ENCODE peak calls at places on chromosomes 1 and 21, in five cellular contexts. V is AG09319, L is breast epithelium, H is fibroblast of pulmonary artery, B is omental fat pad. F is an unnamed sample.
A peak's percentile ranks its signal among the peaks of the same experiment; 100 is the strongest.

GRCh38 chr1:231808990-231809389 is 182.4 kb downstream of the DISC1 start:
- DNase-seq in B (no peak), V (no peak), L (no peak), H (peak; percentile 65), F (no peak)

GRCh38 chr1:94025383-94026340 is 95.3 kb downstream of the ABCA4 start:
- DNase-seq in H (peak; percentile 89), L (no peak), V (no peak), B (no peak), F (peak; percentile 63)

GRCh38 chr21:41537356-41537755 is 29.4 kb upstream of the TMPRSS2 start:
- DNase-seq in B (no peak), V (no peak), H (no peak), L (no peak), F (no peak)

GRCh38 chr1:10541286-10541685 is 66.5 kb downstream of the PEX14 start:
- DNase-seq in H (no peak), V (no peak), L (no peak), B (no peak), F (no peak)

GRCh38 chr1:183218039-183218618 is 32.1 kb downstream of the LAMC2 start:
- DNase-seq in L (no peak), B (no peak), H (no peak), V (no peak), F (no peak)

GRCh38 chr21:39694750-39695149 is 50.2 kb upstream of the IGSF5 start:
- DNase-seq in B (no peak), L (no peak), V (no peak), H (no peak), F (no peak)

GRCh38 chr1:222880586-222880985 is 65.7 kb downstream of the DISP1 start:
- DNase-seq in L (no peak), V (no peak), H (peak; percentile 65), B (no peak), F (no peak)

GRCh38 chr1:94597701-94598100 is 56.1 kb upstream of the F3 start:
- DNase-seq in V (no peak), L (no peak), H (peak; percentile 58), B (no peak), F (no peak)

GRCh38 chr1:12087797-12088314 is 24.8 kb downstream of the TNFRSF8 start:
- DNase-seq in L (no peak), V (no peak), B (no peak), H (no peak), F (no peak)

GRCh38 chr1:44294588-44295007 is 60.5 kb downstream of the ERI3 start:
- DNase-seq in B (no peak), H (peak; percentile 44), V (peak; percentile 75), L (no peak), F (no peak)

GRCh38 chr1:24868016-24868875 is 61.8 kb downstream of the RUNX3 start:
- DNase-seq in H (no peak), L (no peak), V (no peak), B (no peak), F (no peak)

GRCh38 chr1:41880261-41880660 is 38.5 kb downstream of the HIVEP3 start:
- DNase-seq in H (no peak), L (no peak), B (no peak), V (no peak), F (no peak)

GRCh38 chr1:156146749-156147405 is 6.5 kb upstream of the SEMA4A start:
- DNase-seq in H (no peak), V (no peak), L (no peak), B (no peak), F (no peak)

GRCh38 chr1:98500324-98500723 is 161.2 kb upstream of the SNX7 start:
- DNase-seq in H (no peak), B (no peak), V (no peak), L (no peak), F (no peak)

GRCh38 chr1:212526111-212526491 is 82.5 kb upstream of the ATF3 start:
- DNase-seq in V (no peak), L (no peak), H (no peak), B (no peak), F (no peak)

GRCh38 chr1:203649551-203650011 is 22.9 kb downstream of the ATP2B4 start:
- DNase-seq in B (no peak), V (no peak), L (no peak), H (no peak), F (no peak)

GRCh38 chr1:12251442-12251841 is 21.6 kb downstream of the VPS13D start:
- DNase-seq in H (no peak), B (no peak), L (no peak), V (no peak), F (no peak)

GRCh38 chr1:4025752-4026151 is 125.7 kb upstream of the C1orf174 start:
- DNase-seq in H (no peak), L (no peak), V (no peak), B (no peak), F (no peak)

GRCh38 chr1:66300986-66301451 is 232.9 kb upstream of the SGIP1 start:
- DNase-seq in V (peak; percentile 25), L (no peak), B (no peak), H (peak; percentile 59), F (no peak)

GRCh38 chr1:3500265-3500835 is 45.9 kb downstream of the ARHGEF16 start:
- DNase-seq in H (no peak), B (no peak), V (no peak), L (no peak), F (no peak)

GRCh38 chr21:19529031-19529430 is 1125.4 kb upstream of the TMPRSS15 start:
- DNase-seq in H (no peak), L (no peak), V (no peak), B (no peak), F (no peak)

GRCh38 chr1:2330511-2331199 is 60.7 kb downstream of the MORN1 start:
- DNase-seq in B (no peak), L (no peak), H (peak; percentile 83), V (peak; percentile 64), F (no peak)

GRCh38 chr1:211099393-211099792 is 34.6 kb downstream of the KCNH1 start:
- DNase-seq in B (no peak), L (no peak), V (no peak), H (no peak), F (no peak)

GRCh38 chr1:31423418-31423947 is 10.5 kb downstream of the SERINC2 start:
- DNase-seq in H (no peak), B (no peak), L (no peak), V (no peak), F (no peak)

GRCh38 chr1:242651817-242652216 is 127.3 kb upstream of the PLD5 start:
- DNase-seq in H (no peak), B (no peak), L (no peak), V (no peak), F (no peak)

GRCh38 chr1:3745590-3746381 is 6.5 kb upstream of the CCDC27 start:
- DNase-seq in H (no peak), V (no peak), B (no peak), L (no peak), F (no peak)

GRCh38 chr1:155504207-155504606 is 58.4 kb downstream of the ASH1L start:
- DNase-seq in B (no peak), L (no peak), V (no peak), H (peak; percentile 61), F (no peak)

GRCh38 chr1:23743287-23744052 is at the start of gene ELOA:
- DNase-seq in H (peak; percentile 58), V (no peak), L (peak; percentile 64), B (peak; percentile 28), F (peak; percentile 48)

GRCh38 chr1:198520524-198521254 is 19.8 kb downstream of the ATP6V1G3 start:
- DNase-seq in H (no peak), B (no peak), V (no peak), L (no peak), F (no peak)

GRCh38 chr1:19010503-19010902 is 54.0 kb upstream of the IFFO2 start:
- DNase-seq in B (no peak), L (no peak), H (no peak), V (no peak), F (no peak)

GRCh38 chr1:112508242-112509004 is at the start of gene WNT2B:
- DNase-seq in L (no peak), B (no peak), H (no peak), V (no peak), F (peak; percentile 59)
- TF ChIP-seq CTCF in L (no peak), B (no peak), H (no peak), V (no peak), F (no peak)

GRCh38 chr1:245437401-245437800 is 282.6 kb downstream of the KIF26B start:
- DNase-seq in H (no peak), B (no peak), V (no peak), L (no peak), F (no peak)

GRCh38 chr1:245431706-245432105 is 276.9 kb downstream of the KIF26B start:
- DNase-seq in H (no peak), B (no peak), L (no peak), V (no peak), F (no peak)

GRCh38 chr1:245432221-245432620 is 277.4 kb downstream of the KIF26B start:
- DNase-seq in H (no peak), L (no peak), V (no peak), B (no peak), F (no peak)

GRCh38 chr1:245436407-245436806 is 281.6 kb downstream of the KIF26B start:
- DNase-seq in V (no peak), B (no peak), H (no peak), L (no peak), F (no peak)

GRCh38 chr1:245434285-245434684 is 279.5 kb downstream of the KIF26B start:
- DNase-seq in V (no peak), H (no peak), L (no peak), B (no peak), F (no peak)
- TF ChIP-seq CTCF in V (no peak), H (no peak), L (no peak), B (no peak), F (no peak)

DNA sequence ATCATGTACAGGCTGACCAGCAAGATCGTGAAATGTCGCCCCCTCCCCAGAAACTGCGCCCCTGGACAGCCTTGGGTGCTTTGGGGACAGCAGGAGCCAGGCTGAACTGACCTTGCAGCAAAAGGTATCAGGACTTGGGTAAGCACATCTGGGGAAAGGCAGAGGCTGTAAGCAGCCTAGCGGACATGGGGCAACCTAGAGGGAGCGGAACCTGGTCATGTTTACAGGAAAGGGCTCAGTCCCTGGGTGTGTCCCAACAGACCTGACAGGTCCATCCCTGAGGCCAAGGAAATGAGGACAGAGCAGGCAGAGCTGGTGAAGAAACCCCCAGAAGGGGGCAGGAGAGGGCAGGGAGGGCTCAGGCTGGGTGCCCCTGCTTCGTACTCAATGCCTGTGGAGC is 3.1 kb upstream of the S100A8 start:
- DNase-seq in L (no peak), V (no peak), B (no peak), H (no peak), F (no peak)
- TF ChIP-seq CTCF in L (no peak), V (no peak), B (no peak), H (no peak), F (no peak)

DNA sequence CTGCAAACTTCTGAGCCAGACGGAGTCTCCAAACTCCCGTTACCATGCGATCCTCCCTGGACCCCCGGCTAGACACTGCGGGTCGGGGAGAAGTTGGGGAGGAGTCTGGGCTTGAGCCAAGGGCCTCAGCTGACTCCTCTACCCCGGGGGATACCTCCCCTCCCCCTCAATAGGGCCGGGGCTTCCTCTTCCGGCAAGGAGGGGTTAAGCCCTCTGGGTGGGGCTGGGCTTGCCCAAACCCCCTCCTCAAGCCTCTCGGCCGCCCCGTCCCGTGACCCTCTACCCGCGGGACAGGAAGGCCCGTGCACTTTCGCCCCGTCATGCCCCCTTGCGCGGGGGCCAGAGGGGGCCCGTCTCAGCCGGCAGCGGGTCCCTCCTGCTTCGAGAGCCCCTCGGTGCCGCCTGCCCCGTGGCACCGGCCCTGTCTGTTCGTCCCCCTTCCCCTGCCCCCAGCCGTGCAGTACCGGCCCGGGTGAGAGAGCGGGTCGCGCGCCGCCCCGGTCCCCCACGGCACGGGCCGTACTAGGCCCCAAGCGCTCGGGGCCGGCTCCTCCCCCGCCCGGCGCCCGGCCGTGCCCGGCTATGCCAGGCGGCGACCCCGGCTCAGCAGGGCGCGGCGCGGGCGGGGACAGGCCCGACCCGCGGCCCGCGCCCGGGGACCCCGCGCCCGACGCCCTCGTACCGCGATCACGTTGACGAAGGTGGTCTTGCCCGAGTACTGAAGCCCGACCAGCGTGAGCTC is 598 bp downstream of the ARL8A start:
- DNase-seq in L (no peak), H (no peak), B (no peak), V (no peak), F (no peak)
- TF ChIP-seq CTCF in L (no peak), H (no peak), B (no peak), V (no peak), F (no peak)